ENCODE peak calls at places on chromosomes 4 and X, in five cellular contexts. G, N, T, C and F are unnamed samples.

GRCh38 chr4:140315032-140315826 is 58.2 kb upstream of the SCOC start:
- ATAC-seq in G (no peak), N (no peak), T (no peak), C (no peak), F (no peak)

GRCh38 chr4:82718067-82718935 is 80.3 kb downstream of the SCD5 start:
- ATAC-seq in G (no peak), N (no peak), T (no peak), C (peak; percentile 84), F (peak; percentile 90)

GRCh38 chrX:130877892-130878321 is 25.1 kb downstream of the ENOX2 start:
- ATAC-seq in G (no peak), N (no peak), T (no peak), C (no peak), F (no peak)

GRCh38 chrX:129748265-129748664 is 9.5 kb downstream of the XPNPEP2 start:
- ATAC-seq in G (no peak), N (no peak), T (no peak), C (peak; percentile 87), F (peak; percentile 89)

GRCh38 chr4:101349346-101350064 is 2.2 kb upstream of the PPP3CA start:
- ATAC-seq in G (no peak), N (no peak), T (no peak), C (no peak), F (no peak)

GRCh38 chrX:137195991-137196390 is 162.2 kb upstream of the GPR101 start:
- ATAC-seq in G (no peak), N (no peak), T (no peak), C (no peak), F (no peak)

GRCh38 chr4:169293343-169294176 is 22.8 kb upstream of the SH3RF1 start:
- ATAC-seq in G (no peak), N (no peak), T (peak; percentile 92), C (peak; percentile 49), F (no peak)

GRCh38 chrX:45771560-45772340 is 571.1 kb upstream of the DIPK2B start:
- ATAC-seq in G (no peak), N (no peak), T (peak; percentile 57), C (no peak), F (no peak)

GRCh38 chr4:6179362-6179761 is 21.0 kb downstream of the JAKMIP1 start:
- ATAC-seq in G (no peak), N (no peak), T (no peak), C (no peak), F (no peak)

GRCh38 chrX:16087081-16087480 is 36.3 kb upstream of the GRPR start:
- ATAC-seq in G (no peak), N (no peak), T (no peak), C (no peak), F (no peak)

GRCh38 chrX:23386726-23387125 is 52.1 kb downstream of the PTCHD1 start:
- ATAC-seq in G (no peak), N (no peak), T (no peak), C (no peak), F (no peak)

GRCh38 chr4:70559216-70559830 is 32.7 kb upstream of the AMBN start:
- ATAC-seq in G (peak; percentile 84), N (peak; percentile 74), T (peak; percentile 84), C (peak; percentile 69), F (no peak)

GRCh38 chr4:107901213-107901934 is 30.0 kb upstream of the CYP2U1 start:
- ATAC-seq in G (no peak), N (no peak), T (no peak), C (no peak), F (peak; percentile 52)

GRCh38 chr4:147076179-147076578 is 130.5 kb upstream of the TTC29 start:
- ATAC-seq in G (no peak), N (no peak), T (no peak), C (no peak), F (no peak)

GRCh38 chrX:46927718-46928117 is 15.5 kb downstream of the JADE3 start:
- ATAC-seq in G (no peak), N (no peak), T (no peak), C (no peak), F (no peak)

GRCh38 chr4:173459857-173460256 is 60.9 kb upstream of the SCRG1 start:
- ATAC-seq in G (no peak), N (no peak), T (no peak), C (no peak), F (no peak)

GRCh38 chr4:173464486-173464885 is 65.5 kb downstream of the HAND2 start:
- ATAC-seq in G (no peak), N (no peak), T (no peak), C (no peak), F (no peak)

GRCh38 chr4:173466101-173466500 is 63.9 kb downstream of the HAND2 start:
- ATAC-seq in G (no peak), N (no peak), T (no peak), C (no peak), F (peak; percentile 43)

GRCh38 chr4:173461170-173461569 is 62.3 kb upstream of the SCRG1 start:
- ATAC-seq in G (peak; percentile 89), N (no peak), T (no peak), C (no peak), F (no peak)

DNA sequence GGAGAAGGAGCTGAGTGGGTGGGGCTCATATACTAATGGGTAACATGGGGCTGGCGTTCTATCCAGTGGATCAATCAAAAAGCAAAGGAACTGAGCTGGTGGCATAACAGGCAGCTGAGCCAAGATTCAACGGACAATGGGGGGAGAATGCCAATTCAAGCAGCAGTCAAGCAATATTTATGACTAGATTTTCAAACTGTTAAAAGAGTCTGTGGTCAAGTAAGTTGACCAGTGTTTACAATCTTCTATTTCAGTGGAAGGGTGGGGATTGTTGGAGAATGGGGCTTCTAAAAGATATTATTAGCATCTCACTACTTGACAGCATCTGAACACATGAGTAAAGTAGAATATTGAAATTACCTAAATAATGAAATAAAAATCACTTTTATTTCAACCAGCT is 64.9 kb upstream of the SCRG1 start:
- ATAC-seq in G (no peak), N (no peak), T (no peak), C (no peak), F (no peak)
- TF ChIP-seq POLR2AphosphoS5 in G (no peak), N (no peak), T (no peak), C (no peak), F (no peak)

DNA sequence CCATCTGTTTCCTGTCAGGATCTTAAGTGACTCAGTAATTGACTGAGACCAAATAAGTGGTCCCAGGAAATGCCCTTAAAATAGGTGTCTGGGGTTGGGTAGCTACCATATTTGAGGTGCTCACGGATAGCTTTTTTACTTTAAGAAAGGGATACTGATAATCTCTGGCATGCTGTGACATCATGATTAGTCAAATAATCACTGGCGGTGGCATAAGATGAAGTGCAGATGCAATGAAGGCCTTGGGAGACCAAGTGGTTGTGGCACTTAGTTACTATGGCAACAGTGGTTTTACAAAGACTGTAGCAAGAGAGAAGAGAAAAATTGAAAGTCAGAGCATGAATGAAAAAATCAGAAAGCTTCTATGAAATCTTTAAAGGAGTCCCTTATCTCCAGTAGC is 114.5 kb upstream of the SLIT2 start:
- ATAC-seq in G (no peak), N (no peak), T (no peak), C (no peak), F (no peak)
- TF ChIP-seq EP300 in G (no peak), N (no peak), T (no peak), C (no peak), F (no peak)

GRCh38 chr4:791201-791865 is 34.6 kb downstream of the CPLX1 start:
- ATAC-seq in G (no peak), N (peak; percentile 1), T (no peak), C (no peak), F (no peak)

GRCh38 chr4:792729-793108 is 33.2 kb downstream of the CPLX1 start:
- ATAC-seq in G (no peak), N (no peak), T (peak; percentile 62), C (no peak), F (no peak)

GRCh38 chr4:790466-790820 is 35.5 kb downstream of the CPLX1 start:
- ATAC-seq in G (no peak), N (no peak), T (no peak), C (no peak), F (no peak)

GRCh38 chr4:793109-793861 is 32.6 kb downstream of the CPLX1 start:
- ATAC-seq in G (peak; percentile 13), N (peak; percentile 6), T (peak; percentile 53), C (no peak), F (no peak)

DNA sequence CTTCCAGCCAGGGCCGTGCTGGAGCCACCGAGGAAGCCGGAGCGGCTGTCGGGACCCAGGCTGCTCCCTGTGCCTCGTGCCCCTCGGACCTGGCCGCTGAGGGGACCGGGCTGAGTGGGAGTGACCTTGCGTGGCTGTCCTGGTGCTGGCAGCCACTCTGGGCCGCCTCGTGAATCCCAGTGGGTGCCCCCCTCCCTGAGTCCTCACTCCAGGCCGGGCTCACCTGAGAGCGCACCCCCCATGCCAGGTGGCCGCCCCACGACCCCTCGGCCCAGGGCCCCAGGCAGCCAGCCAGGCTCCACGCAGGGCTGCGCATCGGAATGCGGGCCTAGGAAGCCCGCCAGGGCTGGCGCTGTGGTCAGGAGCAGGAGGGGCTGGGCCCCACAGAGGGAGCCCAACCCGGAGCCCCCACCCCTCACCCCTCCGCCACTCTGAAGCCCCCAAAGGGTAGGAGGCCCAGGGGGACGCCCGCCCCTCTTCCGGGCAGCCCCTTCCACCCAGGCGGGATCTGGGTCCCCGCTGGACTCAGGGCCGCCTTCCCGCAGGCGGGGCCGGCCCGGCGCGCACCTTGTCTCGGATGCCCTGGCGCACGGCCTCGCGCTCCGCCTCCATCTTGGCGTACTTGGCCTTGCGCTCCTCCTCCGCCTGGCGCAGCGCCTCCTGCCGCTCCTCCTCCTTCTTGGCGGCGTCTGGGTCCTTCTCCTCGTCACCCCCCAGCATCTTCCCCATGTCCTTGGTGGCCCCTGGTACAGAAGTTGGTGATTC is 33.9 kb downstream of the CPLX1 start:
- ATAC-seq in G (peak; percentile 66), N (no peak), T (peak; percentile 63), C (no peak), F (peak; percentile 30)
- TF ChIP-seq POLR2AphosphoS5 in G (no peak), N (no peak), T (no peak), C (no peak), F (no peak)

DNA sequence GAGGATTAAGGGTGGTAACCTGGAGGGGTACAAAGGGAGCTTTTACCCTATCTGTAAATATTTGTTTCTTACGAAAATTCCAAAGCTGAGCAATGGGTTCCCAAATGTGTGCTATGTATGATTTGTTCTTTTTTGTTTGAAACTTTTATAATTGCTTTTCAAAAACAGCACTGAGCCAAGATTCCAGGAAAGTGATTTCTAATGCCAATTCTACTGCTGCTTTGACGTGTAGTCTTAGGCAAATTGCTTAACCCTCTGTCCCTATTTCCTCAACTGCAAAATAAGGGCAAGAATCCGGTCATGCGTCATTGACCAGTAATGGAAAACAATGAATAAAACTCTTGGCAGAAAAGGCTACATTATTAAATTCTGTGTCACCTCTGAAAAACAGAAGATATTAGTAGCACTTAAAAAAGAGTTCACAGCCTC is 454.7 kb downstream of the IL15 start:
- ATAC-seq in G (no peak), N (no peak), T (no peak), C (peak; percentile 71), F (peak; percentile 84)
- TF ChIP-seq EP300 in G (no peak), N (no peak), T (no peak), C (no peak), F (peak; percentile 53)